ENCODE peak calls at places on chromosomes 7 and 10, in five cellular contexts. One of them, this sample, is unnamed.

GRCh38 chr7:71972513-71972912 is 439.6 kb downstream of the CALN1 start:
- DNase-seq in WTC11: no peak
- DNase-seq in endothelial cell of umbilical vein: no peak
- DNase-seq in foreskin fibroblast: no peak
- DNase-seq in BE2C: no peak
- DNase-seq in this sample: peak

GRCh38 chr7:158028971-158029370 is 558.7 kb downstream of the PTPRN2 start:
- DNase-seq in WTC11: no peak
- DNase-seq in endothelial cell of umbilical vein: no peak
- DNase-seq in foreskin fibroblast: no peak
- DNase-seq in BE2C: no peak
- DNase-seq in this sample: no peak

GRCh38 chr10:103276941-103277712 is at the start of gene INA:
- DNase-seq in WTC11: peak
- DNase-seq in endothelial cell of umbilical vein: peak
- DNase-seq in foreskin fibroblast: peak
- DNase-seq in BE2C: peak
- DNase-seq in this sample: peak

GRCh38 chr10:95445837-95446347 is 115.3 kb downstream of the SORBS1 start:
- DNase-seq in WTC11: peak
- DNase-seq in endothelial cell of umbilical vein: peak
- DNase-seq in foreskin fibroblast: peak
- DNase-seq in BE2C: peak
- DNase-seq in this sample: peak

GRCh38 chr10:117537436-117537903 is 5.1 kb upstream of the EMX2 start:
- DNase-seq in WTC11: peak
- DNase-seq in endothelial cell of umbilical vein: no peak
- DNase-seq in foreskin fibroblast: peak
- DNase-seq in BE2C: peak
- DNase-seq in this sample: peak

GRCh38 chr10:69123306-69123746 is 652 bp upstream of the VPS26A start:
- DNase-seq in WTC11: peak
- DNase-seq in endothelial cell of umbilical vein: no peak
- DNase-seq in foreskin fibroblast: peak
- DNase-seq in BE2C: peak
- DNase-seq in this sample: peak

GRCh38 chr10:102962259-102962658 is 44.2 kb downstream of the CNNM2 start:
- DNase-seq in WTC11: no peak
- DNase-seq in endothelial cell of umbilical vein: no peak
- DNase-seq in foreskin fibroblast: no peak
- DNase-seq in BE2C: no peak
- DNase-seq in this sample: no peak

GRCh38 chr7:94378396-94378795 is 16.3 kb upstream of the COL1A2 start:
- DNase-seq in WTC11: no peak
- DNase-seq in endothelial cell of umbilical vein: no peak
- DNase-seq in foreskin fibroblast: peak
- DNase-seq in BE2C: no peak
- DNase-seq in this sample: no peak

GRCh38 chr7:43779032-43779812 is 20.7 kb downstream of the BLVRA start:
- DNase-seq in WTC11: no peak
- DNase-seq in endothelial cell of umbilical vein: no peak
- DNase-seq in foreskin fibroblast: no peak
- DNase-seq in BE2C: no peak
- DNase-seq in this sample: no peak

GRCh38 chr7:129298268-129298893 is 73.6 kb downstream of the AHCYL2 start:
- DNase-seq in WTC11: peak
- DNase-seq in endothelial cell of umbilical vein: peak
- DNase-seq in foreskin fibroblast: peak
- DNase-seq in BE2C: peak
- DNase-seq in this sample: peak

GRCh38 chr10:132784582-132785432 is 1.1 kb downstream of the NKX6-2 start:
- DNase-seq in WTC11: peak
- DNase-seq in endothelial cell of umbilical vein: no peak
- DNase-seq in foreskin fibroblast: peak
- DNase-seq in BE2C: no peak
- DNase-seq in this sample: no peak

GRCh38 chr7:150946826-150947750 is 31.0 kb downstream of the KCNH2 start:
- DNase-seq in WTC11: no peak
- DNase-seq in endothelial cell of umbilical vein: no peak
- DNase-seq in foreskin fibroblast: no peak
- DNase-seq in BE2C: peak
- DNase-seq in this sample: no peak

GRCh38 chr10:103812431-103812830 is 42.9 kb downstream of the SH3PXD2A start:
- DNase-seq in WTC11: no peak
- DNase-seq in endothelial cell of umbilical vein: peak
- DNase-seq in foreskin fibroblast: no peak
- DNase-seq in BE2C: no peak
- DNase-seq in this sample: peak

GRCh38 chr10:105139363-105139762 is 498.3 kb downstream of the SORCS3 start:
- DNase-seq in WTC11: no peak
- DNase-seq in endothelial cell of umbilical vein: no peak
- DNase-seq in foreskin fibroblast: no peak
- DNase-seq in BE2C: no peak
- DNase-seq in this sample: no peak

GRCh38 chr7:149261321-149261828 is 621 bp upstream of the ZNF783 start:
- DNase-seq in WTC11: no peak
- DNase-seq in endothelial cell of umbilical vein: no peak
- DNase-seq in foreskin fibroblast: peak
- DNase-seq in BE2C: no peak
- DNase-seq in this sample: no peak

GRCh38 chr7:55246181-55246580 is 119.0 kb upstream of the LANCL2 start:
- DNase-seq in WTC11: no peak
- DNase-seq in endothelial cell of umbilical vein: no peak
- DNase-seq in foreskin fibroblast: peak
- DNase-seq in BE2C: no peak
- DNase-seq in this sample: no peak

GRCh38 chr7:471866-472639 is 47.6 kb downstream of the PDGFA start:
- DNase-seq in WTC11: peak
- DNase-seq in endothelial cell of umbilical vein: peak
- DNase-seq in foreskin fibroblast: peak
- DNase-seq in BE2C: peak
- DNase-seq in this sample: peak

GRCh38 chr10:106175760-106176377 is 988.6 kb downstream of the SORCS1 start:
- DNase-seq in WTC11: no peak
- DNase-seq in endothelial cell of umbilical vein: no peak
- DNase-seq in foreskin fibroblast: peak
- DNase-seq in BE2C: no peak
- DNase-seq in this sample: no peak

GRCh38 chr7:20267482-20267881 is 50.3 kb upstream of the MACC1 start:
- DNase-seq in WTC11: peak
- DNase-seq in endothelial cell of umbilical vein: no peak
- DNase-seq in foreskin fibroblast: no peak
- DNase-seq in BE2C: no peak
- DNase-seq in this sample: peak

GRCh38 chr10:116270691-116271592 is 2.1 kb downstream of the GFRA1 start:
- DNase-seq in WTC11: peak
- DNase-seq in endothelial cell of umbilical vein: no peak
- DNase-seq in foreskin fibroblast: peak
- DNase-seq in BE2C: no peak
- DNase-seq in this sample: peak

GRCh38 chr7:70446448-70447143 is 685.3 kb upstream of the GALNT17 start:
- DNase-seq in WTC11: no peak
- DNase-seq in endothelial cell of umbilical vein: no peak
- DNase-seq in foreskin fibroblast: no peak
- DNase-seq in BE2C: no peak
- DNase-seq in this sample: no peak

GRCh38 chr10:28761084-28761875 is 84.0 kb downstream of the BAMBI start:
- DNase-seq in WTC11: no peak
- DNase-seq in endothelial cell of umbilical vein: no peak
- DNase-seq in foreskin fibroblast: no peak
- DNase-seq in BE2C: no peak
- DNase-seq in this sample: no peak

GRCh38 chr7:39691821-39692220 is 68.4 kb downstream of the RALA start:
- DNase-seq in WTC11: no peak
- DNase-seq in endothelial cell of umbilical vein: peak
- DNase-seq in foreskin fibroblast: peak
- DNase-seq in BE2C: no peak
- DNase-seq in this sample: no peak

GRCh38 chr10:63711866-63712716 is 190.9 kb downstream of the REEP3 start:
- DNase-seq in WTC11: no peak
- DNase-seq in endothelial cell of umbilical vein: peak
- DNase-seq in foreskin fibroblast: peak
- DNase-seq in BE2C: peak
- DNase-seq in this sample: no peak

GRCh38 chr10:103558916-103559315 is 65.4 kb downstream of the NEURL1 start:
- DNase-seq in WTC11: no peak
- DNase-seq in endothelial cell of umbilical vein: no peak
- DNase-seq in foreskin fibroblast: no peak
- DNase-seq in BE2C: no peak
- DNase-seq in this sample: no peak

GRCh38 chr10:116972136-116972535 is 32.9 kb downstream of the SHTN1 start:
- DNase-seq in WTC11: no peak
- DNase-seq in endothelial cell of umbilical vein: no peak
- DNase-seq in foreskin fibroblast: no peak
- DNase-seq in BE2C: no peak
- DNase-seq in this sample: no peak

GRCh38 chr10:96205580-96205979 is 65.8 kb downstream of the BLNK start:
- DNase-seq in WTC11: no peak
- DNase-seq in endothelial cell of umbilical vein: no peak
- DNase-seq in foreskin fibroblast: no peak
- DNase-seq in BE2C: no peak
- DNase-seq in this sample: no peak

GRCh38 chr10:113493943-113494342 is 58.9 kb upstream of the HABP2 start:
- DNase-seq in WTC11: no peak
- DNase-seq in endothelial cell of umbilical vein: no peak
- DNase-seq in foreskin fibroblast: no peak
- DNase-seq in BE2C: no peak
- DNase-seq in this sample: no peak

GRCh38 chr7:100483728-100484635 is at the start of gene NYAP1:
- DNase-seq in WTC11: peak
- DNase-seq in endothelial cell of umbilical vein: peak
- DNase-seq in foreskin fibroblast: peak
- DNase-seq in BE2C: peak
- DNase-seq in this sample: peak

GRCh38 chr10:17200885-17201164 is 647 bp downstream of the TRDMT1 start:
- DNase-seq in WTC11: no peak
- DNase-seq in endothelial cell of umbilical vein: peak
- DNase-seq in foreskin fibroblast: peak
- DNase-seq in BE2C: peak
- DNase-seq in this sample: no peak

GRCh38 chr7:78148166-78148894 is 349.8 kb downstream of the PHTF2 start:
- DNase-seq in WTC11: no peak
- DNase-seq in endothelial cell of umbilical vein: no peak
- DNase-seq in foreskin fibroblast: peak
- DNase-seq in BE2C: no peak
- DNase-seq in this sample: no peak

DNA sequence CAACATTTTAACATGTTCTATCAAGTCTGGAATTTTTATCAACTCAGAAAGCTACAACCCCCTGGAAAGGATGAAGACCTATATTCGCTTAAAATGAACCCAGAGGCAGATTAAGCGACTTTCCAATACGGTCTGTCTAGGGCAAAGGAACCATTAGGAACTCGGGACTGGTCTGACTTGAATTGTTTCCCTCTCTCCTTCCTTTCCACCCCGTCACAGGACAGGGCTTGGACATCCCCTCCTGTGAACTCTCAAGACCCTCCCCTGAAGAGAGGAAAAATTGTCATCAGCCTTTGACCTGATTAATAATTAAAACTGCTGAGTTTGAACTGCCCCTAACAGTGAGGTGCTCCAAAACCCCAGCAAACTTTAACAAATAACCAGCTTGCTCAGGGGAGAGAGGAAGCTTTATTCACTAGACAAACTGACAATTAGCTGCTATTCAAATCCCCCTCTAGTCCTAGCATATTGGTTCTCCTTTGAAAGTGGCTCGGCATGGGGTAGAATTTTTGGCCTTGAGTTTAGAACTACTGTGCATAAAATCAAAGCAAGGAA is 22.5 kb upstream of the SLF2 start:
- DNase-seq in WTC11: no peak
- DNase-seq in endothelial cell of umbilical vein: no peak
- DNase-seq in foreskin fibroblast: no peak
- DNase-seq in BE2C: no peak
- DNase-seq in this sample: no peak
- TF ChIP-seq CTCF in WTC11: no peak
- TF ChIP-seq CTCF in endothelial cell of umbilical vein: no peak
- TF ChIP-seq CTCF in foreskin fibroblast: no peak
- TF ChIP-seq CTCF in BE2C: no peak
- TF ChIP-seq CTCF in this sample: no peak

GRCh38 chr10:60363187-60363586 is 26.5 kb downstream of the ANK3 start:
- DNase-seq in WTC11: no peak
- DNase-seq in endothelial cell of umbilical vein: no peak
- DNase-seq in foreskin fibroblast: peak
- DNase-seq in BE2C: no peak
- DNase-seq in this sample: no peak

GRCh38 chr10:60353519-60354258 is 36.0 kb downstream of the ANK3 start:
- DNase-seq in WTC11: no peak
- DNase-seq in endothelial cell of umbilical vein: no peak
- DNase-seq in foreskin fibroblast: peak
- DNase-seq in BE2C: peak
- DNase-seq in this sample: peak

GRCh38 chr10:60358282-60358681 is 31.4 kb downstream of the ANK3 start:
- DNase-seq in WTC11: no peak
- DNase-seq in endothelial cell of umbilical vein: no peak
- DNase-seq in foreskin fibroblast: no peak
- DNase-seq in BE2C: no peak
- DNase-seq in this sample: no peak

GRCh38 chr10:60362461-60362860 is 27.2 kb downstream of the ANK3 start:
- DNase-seq in WTC11: no peak
- DNase-seq in endothelial cell of umbilical vein: no peak
- DNase-seq in foreskin fibroblast: no peak
- DNase-seq in BE2C: no peak
- DNase-seq in this sample: no peak

GRCh38 chr10:60359066-60359465 is 30.6 kb downstream of the ANK3 start:
- DNase-seq in WTC11: no peak
- DNase-seq in endothelial cell of umbilical vein: no peak
- DNase-seq in foreskin fibroblast: no peak
- DNase-seq in BE2C: no peak
- DNase-seq in this sample: no peak
- TF ChIP-seq CTCF in WTC11: no peak
- TF ChIP-seq CTCF in endothelial cell of umbilical vein: no peak
- TF ChIP-seq CTCF in foreskin fibroblast: no peak
- TF ChIP-seq CTCF in BE2C: no peak
- TF ChIP-seq CTCF in this sample: no peak

GRCh38 chr10:126160971-126161630 is 227.2 kb downstream of the ADAM12 start:
- DNase-seq in WTC11: peak
- DNase-seq in endothelial cell of umbilical vein: no peak
- DNase-seq in foreskin fibroblast: peak
- DNase-seq in BE2C: no peak
- DNase-seq in this sample: no peak
- TF ChIP-seq CTCF in WTC11: no peak
- TF ChIP-seq CTCF in endothelial cell of umbilical vein: no peak
- TF ChIP-seq CTCF in foreskin fibroblast: no peak
- TF ChIP-seq CTCF in BE2C: peak
- TF ChIP-seq CTCF in this sample: peak

GRCh38 chr10:61606971-61607907 is 55.5 kb upstream of the CABCOCO1 start:
- DNase-seq in WTC11: no peak
- DNase-seq in endothelial cell of umbilical vein: peak
- DNase-seq in foreskin fibroblast: no peak
- DNase-seq in BE2C: no peak
- DNase-seq in this sample: no peak
- TF ChIP-seq CTCF in WTC11: peak
- TF ChIP-seq CTCF in endothelial cell of umbilical vein: peak
- TF ChIP-seq CTCF in foreskin fibroblast: peak
- TF ChIP-seq CTCF in BE2C: peak
- TF ChIP-seq CTCF in this sample: peak